ENCODE peak calls at places on chromosomes 11 and 22, in seven cellular contexts. One of them, this sample, is unnamed.

GRCh38 chr11:65982824-65983588 is 19.0 kb downstream of the EIF1AD start:
- DNase-seq in left colon: no peak
- DNase-seq in cerebellar cortex: no peak
- DNase-seq in aorta: no peak
- DNase-seq in endothelial cell: no peak
- DNase-seq in cardiac muscle cell: no peak
- DNase-seq in HAP-1: no peak
- DNase-seq in this sample: no peak

GRCh38 chr22:35792501-35792900 is 74.8 kb downstream of the APOL5 start:
- DNase-seq in left colon: no peak
- DNase-seq in cerebellar cortex: no peak
- DNase-seq in aorta: no peak
- DNase-seq in endothelial cell: no peak
- DNase-seq in cardiac muscle cell: no peak
- DNase-seq in HAP-1: no peak
- DNase-seq in this sample: no peak

GRCh38 chr22:40637181-40638150 is 947 bp upstream of the MRTFA start:
- DNase-seq in left colon: peak
- DNase-seq in cerebellar cortex: peak
- DNase-seq in aorta: peak
- DNase-seq in endothelial cell: no peak
- DNase-seq in cardiac muscle cell: no peak
- DNase-seq in HAP-1: no peak
- DNase-seq in this sample: peak

GRCh38 chr11:86548278-86548917 is 124.0 kb downstream of the ME3 start:
- DNase-seq in left colon: no peak
- DNase-seq in cerebellar cortex: peak
- DNase-seq in aorta: no peak
- DNase-seq in endothelial cell: no peak
- DNase-seq in cardiac muscle cell: peak
- DNase-seq in HAP-1: no peak
- DNase-seq in this sample: no peak

GRCh38 chr11:11538277-11538960 is 83.4 kb downstream of the GALNT18 start:
- DNase-seq in left colon: no peak
- DNase-seq in cerebellar cortex: peak
- DNase-seq in aorta: peak
- DNase-seq in endothelial cell: no peak
- DNase-seq in cardiac muscle cell: no peak
- DNase-seq in HAP-1: no peak
- DNase-seq in this sample: no peak

GRCh38 chr22:48089601-48090331 is 1327.3 kb downstream of the TBC1D22A start:
- DNase-seq in left colon: peak
- DNase-seq in cerebellar cortex: peak
- DNase-seq in aorta: peak
- DNase-seq in endothelial cell: no peak
- DNase-seq in cardiac muscle cell: peak
- DNase-seq in HAP-1: no peak
- DNase-seq in this sample: peak

GRCh38 chr11:127056338-127056971 is 55.9 kb upstream of the KIRREL3 start:
- DNase-seq in left colon: peak
- DNase-seq in cerebellar cortex: no peak
- DNase-seq in aorta: no peak
- DNase-seq in endothelial cell: no peak
- DNase-seq in cardiac muscle cell: no peak
- DNase-seq in HAP-1: no peak
- DNase-seq in this sample: peak

GRCh38 chr22:25485626-25486545 is 78.6 kb upstream of the GRK3 start:
- DNase-seq in left colon: no peak
- DNase-seq in cerebellar cortex: no peak
- DNase-seq in aorta: no peak
- DNase-seq in endothelial cell: no peak
- DNase-seq in cardiac muscle cell: no peak
- DNase-seq in HAP-1: no peak
- DNase-seq in this sample: peak

GRCh38 chr11:131864205-131864604 is 493.8 kb downstream of the NTM start:
- DNase-seq in left colon: no peak
- DNase-seq in cerebellar cortex: no peak
- DNase-seq in aorta: no peak
- DNase-seq in endothelial cell: no peak
- DNase-seq in cardiac muscle cell: no peak
- DNase-seq in HAP-1: no peak
- DNase-seq in this sample: no peak

GRCh38 chr11:103744496-103745153 is 291.8 kb upstream of the DDI1 start:
- DNase-seq in left colon: no peak
- DNase-seq in cerebellar cortex: no peak
- DNase-seq in aorta: no peak
- DNase-seq in endothelial cell: no peak
- DNase-seq in cardiac muscle cell: no peak
- DNase-seq in HAP-1: no peak
- DNase-seq in this sample: no peak

GRCh38 chr11:46562527-46562926 is 31.3 kb downstream of the AMBRA1 start:
- DNase-seq in left colon: no peak
- DNase-seq in cerebellar cortex: no peak
- DNase-seq in aorta: no peak
- DNase-seq in endothelial cell: no peak
- DNase-seq in cardiac muscle cell: no peak
- DNase-seq in HAP-1: no peak
- DNase-seq in this sample: no peak

GRCh38 chr11:111097191-111097590 is 148.3 kb upstream of the POU2AF2 start:
- DNase-seq in left colon: peak
- DNase-seq in cerebellar cortex: no peak
- DNase-seq in aorta: peak
- DNase-seq in endothelial cell: no peak
- DNase-seq in cardiac muscle cell: peak
- DNase-seq in HAP-1: no peak
- DNase-seq in this sample: no peak

GRCh38 chr11:64484308-64485061 is 106.5 kb upstream of the SLC22A12 start:
- DNase-seq in left colon: no peak
- DNase-seq in cerebellar cortex: no peak
- DNase-seq in aorta: no peak
- DNase-seq in endothelial cell: no peak
- DNase-seq in cardiac muscle cell: no peak
- DNase-seq in HAP-1: no peak
- DNase-seq in this sample: no peak

GRCh38 chr11:29271616-29272015 is 745.2 kb downstream of the KCNA4 start:
- DNase-seq in left colon: no peak
- DNase-seq in cerebellar cortex: no peak
- DNase-seq in aorta: no peak
- DNase-seq in endothelial cell: no peak
- DNase-seq in cardiac muscle cell: no peak
- DNase-seq in HAP-1: no peak
- DNase-seq in this sample: no peak

GRCh38 chr11:15585587-15586331 is 471.0 kb downstream of the INSC start:
- DNase-seq in left colon: no peak
- DNase-seq in cerebellar cortex: no peak
- DNase-seq in aorta: no peak
- DNase-seq in endothelial cell: no peak
- DNase-seq in cardiac muscle cell: no peak
- DNase-seq in HAP-1: no peak
- DNase-seq in this sample: no peak

GRCh38 chr22:25829237-25829636 is 87.2 kb downstream of the MYO18B start:
- DNase-seq in left colon: no peak
- DNase-seq in cerebellar cortex: no peak
- DNase-seq in aorta: no peak
- DNase-seq in endothelial cell: no peak
- DNase-seq in cardiac muscle cell: no peak
- DNase-seq in HAP-1: no peak
- DNase-seq in this sample: no peak

GRCh38 chr11:119179983-119180382 is 5.3 kb upstream of the NHERF4 start:
- DNase-seq in left colon: no peak
- DNase-seq in cerebellar cortex: no peak
- DNase-seq in aorta: no peak
- DNase-seq in endothelial cell: no peak
- DNase-seq in cardiac muscle cell: no peak
- DNase-seq in HAP-1: no peak
- DNase-seq in this sample: no peak

This sample was measured in DND-41.